ENCODE peak calls at places on chromosomes 12 and 14, in ten cellular contexts. One of them, this sample, is unnamed.

GRCh38 chr12:91289881-91290280 is 107.3 kb upstream of the DCN start:
- DNase-seq in NCI-H446: no peak
- DNase-seq in cerebellum: no peak
- DNase-seq in stimulated activated CD4-positive, alpha-beta T cell treated with anti-CD3 and anti-CD28 coated beads, Interleukin-4, amount 100 ng/mL, for 24 hours: no peak
- DNase-seq in cardiac fibroblast: no peak
- DNase-seq in cardiac muscle cell: no peak
- DNase-seq in GOT3: no peak
- DNase-seq in amniotic stem cell: no peak
- DNase-seq in activated CD4-positive, alpha-beta T cell treated with anti-CD3 and anti-CD28 coated beads, Interleukin-2, amount 50 U/mL, for 48 hours: no peak
- DNase-seq in T follicular helper cell: no peak
- DNase-seq in this sample: no peak

GRCh38 chr12:117968826-117969659 is at the start of gene KSR2:
- DNase-seq in NCI-H446: no peak
- DNase-seq in cerebellum: peak
- DNase-seq in stimulated activated CD4-positive, alpha-beta T cell treated with anti-CD3 and anti-CD28 coated beads, Interleukin-4, amount 100 ng/mL, for 24 hours: peak
- DNase-seq in cardiac fibroblast: peak
- DNase-seq in cardiac muscle cell: peak
- DNase-seq in GOT3: no peak
- DNase-seq in amniotic stem cell: no peak
- DNase-seq in activated CD4-positive, alpha-beta T cell treated with anti-CD3 and anti-CD28 coated beads, Interleukin-2, amount 50 U/mL, for 48 hours: peak
- DNase-seq in T follicular helper cell: peak
- DNase-seq in this sample: no peak

GRCh38 chr14:69428289-69428998 is 30.0 kb downstream of the SLC39A9 start:
- DNase-seq in NCI-H446: no peak
- DNase-seq in cerebellum: no peak
- DNase-seq in stimulated activated CD4-positive, alpha-beta T cell treated with anti-CD3 and anti-CD28 coated beads, Interleukin-4, amount 100 ng/mL, for 24 hours: no peak
- DNase-seq in cardiac fibroblast: no peak
- DNase-seq in cardiac muscle cell: no peak
- DNase-seq in GOT3: no peak
- DNase-seq in amniotic stem cell: no peak
- DNase-seq in activated CD4-positive, alpha-beta T cell treated with anti-CD3 and anti-CD28 coated beads, Interleukin-2, amount 50 U/mL, for 48 hours: no peak
- DNase-seq in T follicular helper cell: no peak
- DNase-seq in this sample: no peak

GRCh38 chr12:98341732-98342131 is 173.7 kb upstream of the TMPO start:
- DNase-seq in NCI-H446: no peak
- DNase-seq in cerebellum: no peak
- DNase-seq in stimulated activated CD4-positive, alpha-beta T cell treated with anti-CD3 and anti-CD28 coated beads, Interleukin-4, amount 100 ng/mL, for 24 hours: no peak
- DNase-seq in cardiac fibroblast: no peak
- DNase-seq in cardiac muscle cell: no peak
- DNase-seq in GOT3: no peak
- DNase-seq in amniotic stem cell: no peak
- DNase-seq in activated CD4-positive, alpha-beta T cell treated with anti-CD3 and anti-CD28 coated beads, Interleukin-2, amount 50 U/mL, for 48 hours: no peak
- DNase-seq in T follicular helper cell: no peak
- DNase-seq in this sample: no peak

GRCh38 chr12:89208661-89209096 is 143.6 kb downstream of the DUSP6 start:
- DNase-seq in NCI-H446: no peak
- DNase-seq in cerebellum: no peak
- DNase-seq in stimulated activated CD4-positive, alpha-beta T cell treated with anti-CD3 and anti-CD28 coated beads, Interleukin-4, amount 100 ng/mL, for 24 hours: no peak
- DNase-seq in cardiac fibroblast: peak
- DNase-seq in cardiac muscle cell: peak
- DNase-seq in GOT3: no peak
- DNase-seq in amniotic stem cell: no peak
- DNase-seq in activated CD4-positive, alpha-beta T cell treated with anti-CD3 and anti-CD28 coated beads, Interleukin-2, amount 50 U/mL, for 48 hours: no peak
- DNase-seq in T follicular helper cell: no peak
- DNase-seq in this sample: no peak

GRCh38 chr14:26941521-26941920 is 343.7 kb upstream of the NOVA1 start:
- DNase-seq in NCI-H446: no peak
- DNase-seq in cerebellum: no peak
- DNase-seq in stimulated activated CD4-positive, alpha-beta T cell treated with anti-CD3 and anti-CD28 coated beads, Interleukin-4, amount 100 ng/mL, for 24 hours: no peak
- DNase-seq in cardiac fibroblast: no peak
- DNase-seq in cardiac muscle cell: no peak
- DNase-seq in GOT3: no peak
- DNase-seq in amniotic stem cell: no peak
- DNase-seq in activated CD4-positive, alpha-beta T cell treated with anti-CD3 and anti-CD28 coated beads, Interleukin-2, amount 50 U/mL, for 48 hours: no peak
- DNase-seq in T follicular helper cell: no peak
- DNase-seq in this sample: no peak

GRCh38 chr12:65432606-65433005 is 154.1 kb downstream of the MSRB3 start:
- DNase-seq in NCI-H446: no peak
- DNase-seq in cerebellum: no peak
- DNase-seq in stimulated activated CD4-positive, alpha-beta T cell treated with anti-CD3 and anti-CD28 coated beads, Interleukin-4, amount 100 ng/mL, for 24 hours: no peak
- DNase-seq in cardiac fibroblast: no peak
- DNase-seq in cardiac muscle cell: no peak
- DNase-seq in GOT3: no peak
- DNase-seq in amniotic stem cell: no peak
- DNase-seq in activated CD4-positive, alpha-beta T cell treated with anti-CD3 and anti-CD28 coated beads, Interleukin-2, amount 50 U/mL, for 48 hours: no peak
- DNase-seq in T follicular helper cell: no peak
- DNase-seq in this sample: peak

GRCh38 chr14:96461950-96462798 is 40.0 kb upstream of the PAPOLA start:
- DNase-seq in NCI-H446: no peak
- DNase-seq in cerebellum: no peak
- DNase-seq in stimulated activated CD4-positive, alpha-beta T cell treated with anti-CD3 and anti-CD28 coated beads, Interleukin-4, amount 100 ng/mL, for 24 hours: no peak
- DNase-seq in cardiac fibroblast: no peak
- DNase-seq in cardiac muscle cell: no peak
- DNase-seq in GOT3: no peak
- DNase-seq in amniotic stem cell: no peak
- DNase-seq in activated CD4-positive, alpha-beta T cell treated with anti-CD3 and anti-CD28 coated beads, Interleukin-2, amount 50 U/mL, for 48 hours: no peak
- DNase-seq in T follicular helper cell: no peak
- DNase-seq in this sample: no peak

GRCh38 chr14:69879175-69880047 is at the start of gene SMOC1:
- DNase-seq in NCI-H446: peak
- DNase-seq in cerebellum: peak
- DNase-seq in stimulated activated CD4-positive, alpha-beta T cell treated with anti-CD3 and anti-CD28 coated beads, Interleukin-4, amount 100 ng/mL, for 24 hours: peak
- DNase-seq in cardiac fibroblast: peak
- DNase-seq in cardiac muscle cell: peak
- DNase-seq in GOT3: no peak
- DNase-seq in amniotic stem cell: no peak
- DNase-seq in activated CD4-positive, alpha-beta T cell treated with anti-CD3 and anti-CD28 coated beads, Interleukin-2, amount 50 U/mL, for 48 hours: peak
- DNase-seq in T follicular helper cell: no peak
- DNase-seq in this sample: no peak

GRCh38 chr14:91229743-91230200 is 14.7 kb downstream of the GPR68 start:
- DNase-seq in NCI-H446: no peak
- DNase-seq in cerebellum: no peak
- DNase-seq in stimulated activated CD4-positive, alpha-beta T cell treated with anti-CD3 and anti-CD28 coated beads, Interleukin-4, amount 100 ng/mL, for 24 hours: peak
- DNase-seq in cardiac fibroblast: peak
- DNase-seq in cardiac muscle cell: peak
- DNase-seq in GOT3: no peak
- DNase-seq in amniotic stem cell: no peak
- DNase-seq in activated CD4-positive, alpha-beta T cell treated with anti-CD3 and anti-CD28 coated beads, Interleukin-2, amount 50 U/mL, for 48 hours: peak
- DNase-seq in T follicular helper cell: no peak
- DNase-seq in this sample: peak

GRCh38 chr14:89251066-89251465 is 166.0 kb downstream of the FOXN3 start:
- DNase-seq in NCI-H446: no peak
- DNase-seq in cerebellum: no peak
- DNase-seq in stimulated activated CD4-positive, alpha-beta T cell treated with anti-CD3 and anti-CD28 coated beads, Interleukin-4, amount 100 ng/mL, for 24 hours: no peak
- DNase-seq in cardiac fibroblast: no peak
- DNase-seq in cardiac muscle cell: peak
- DNase-seq in GOT3: no peak
- DNase-seq in amniotic stem cell: no peak
- DNase-seq in activated CD4-positive, alpha-beta T cell treated with anti-CD3 and anti-CD28 coated beads, Interleukin-2, amount 50 U/mL, for 48 hours: no peak
- DNase-seq in T follicular helper cell: no peak
- DNase-seq in this sample: peak

GRCh38 chr12:127149226-127149964 is 1117.6 kb upstream of the TMEM132C start:
- DNase-seq in NCI-H446: no peak
- DNase-seq in cerebellum: no peak
- DNase-seq in stimulated activated CD4-positive, alpha-beta T cell treated with anti-CD3 and anti-CD28 coated beads, Interleukin-4, amount 100 ng/mL, for 24 hours: no peak
- DNase-seq in cardiac fibroblast: peak
- DNase-seq in cardiac muscle cell: peak
- DNase-seq in GOT3: no peak
- DNase-seq in amniotic stem cell: no peak
- DNase-seq in activated CD4-positive, alpha-beta T cell treated with anti-CD3 and anti-CD28 coated beads, Interleukin-2, amount 50 U/mL, for 48 hours: no peak
- DNase-seq in T follicular helper cell: no peak
- DNase-seq in this sample: peak

GRCh38 chr12:22282283-22282682 is 52.2 kb downstream of the ST8SIA1 start:
- DNase-seq in NCI-H446: no peak
- DNase-seq in cerebellum: no peak
- DNase-seq in stimulated activated CD4-positive, alpha-beta T cell treated with anti-CD3 and anti-CD28 coated beads, Interleukin-4, amount 100 ng/mL, for 24 hours: no peak
- DNase-seq in cardiac fibroblast: peak
- DNase-seq in cardiac muscle cell: peak
- DNase-seq in GOT3: no peak
- DNase-seq in amniotic stem cell: no peak
- DNase-seq in activated CD4-positive, alpha-beta T cell treated with anti-CD3 and anti-CD28 coated beads, Interleukin-2, amount 50 U/mL, for 48 hours: no peak
- DNase-seq in T follicular helper cell: no peak
- DNase-seq in this sample: peak

GRCh38 chr14:35369701-35370191 is 34.8 kb downstream of the NFKBIA start:
- DNase-seq in NCI-H446: no peak
- DNase-seq in cerebellum: peak
- DNase-seq in stimulated activated CD4-positive, alpha-beta T cell treated with anti-CD3 and anti-CD28 coated beads, Interleukin-4, amount 100 ng/mL, for 24 hours: no peak
- DNase-seq in cardiac fibroblast: peak
- DNase-seq in cardiac muscle cell: no peak
- DNase-seq in GOT3: no peak
- DNase-seq in amniotic stem cell: no peak
- DNase-seq in activated CD4-positive, alpha-beta T cell treated with anti-CD3 and anti-CD28 coated beads, Interleukin-2, amount 50 U/mL, for 48 hours: no peak
- DNase-seq in T follicular helper cell: no peak
- DNase-seq in this sample: no peak

GRCh38 chr12:65121049-65121955 is at the start of gene WIF1:
- DNase-seq in NCI-H446: no peak
- DNase-seq in cerebellum: peak
- DNase-seq in stimulated activated CD4-positive, alpha-beta T cell treated with anti-CD3 and anti-CD28 coated beads, Interleukin-4, amount 100 ng/mL, for 24 hours: no peak
- DNase-seq in cardiac fibroblast: no peak
- DNase-seq in cardiac muscle cell: peak
- DNase-seq in GOT3: no peak
- DNase-seq in amniotic stem cell: no peak
- DNase-seq in activated CD4-positive, alpha-beta T cell treated with anti-CD3 and anti-CD28 coated beads, Interleukin-2, amount 50 U/mL, for 48 hours: peak
- DNase-seq in T follicular helper cell: no peak
- DNase-seq in this sample: no peak

GRCh38 chr12:79818856-79819255 is 116.0 kb downstream of the PPP1R12A start:
- DNase-seq in NCI-H446: no peak
- DNase-seq in cerebellum: no peak
- DNase-seq in stimulated activated CD4-positive, alpha-beta T cell treated with anti-CD3 and anti-CD28 coated beads, Interleukin-4, amount 100 ng/mL, for 24 hours: no peak
- DNase-seq in cardiac fibroblast: peak
- DNase-seq in cardiac muscle cell: peak
- DNase-seq in GOT3: no peak
- DNase-seq in amniotic stem cell: no peak
- DNase-seq in activated CD4-positive, alpha-beta T cell treated with anti-CD3 and anti-CD28 coated beads, Interleukin-2, amount 50 U/mL, for 48 hours: no peak
- DNase-seq in T follicular helper cell: no peak
- DNase-seq in this sample: no peak

GRCh38 chr14:80988742-80989429 is 33.5 kb downstream of the TSHR start:
- DNase-seq in NCI-H446: no peak
- DNase-seq in cerebellum: no peak
- DNase-seq in stimulated activated CD4-positive, alpha-beta T cell treated with anti-CD3 and anti-CD28 coated beads, Interleukin-4, amount 100 ng/mL, for 24 hours: peak
- DNase-seq in cardiac fibroblast: peak
- DNase-seq in cardiac muscle cell: no peak
- DNase-seq in GOT3: no peak
- DNase-seq in amniotic stem cell: no peak
- DNase-seq in activated CD4-positive, alpha-beta T cell treated with anti-CD3 and anti-CD28 coated beads, Interleukin-2, amount 50 U/mL, for 48 hours: no peak
- DNase-seq in T follicular helper cell: no peak
- DNase-seq in this sample: peak

GRCh38 chr14:99254391-99255009 is 17.5 kb downstream of the BCL11B start:
- DNase-seq in NCI-H446: no peak
- DNase-seq in cerebellum: no peak
- DNase-seq in stimulated activated CD4-positive, alpha-beta T cell treated with anti-CD3 and anti-CD28 coated beads, Interleukin-4, amount 100 ng/mL, for 24 hours: no peak
- DNase-seq in cardiac fibroblast: no peak
- DNase-seq in cardiac muscle cell: no peak
- DNase-seq in GOT3: no peak
- DNase-seq in amniotic stem cell: no peak
- DNase-seq in activated CD4-positive, alpha-beta T cell treated with anti-CD3 and anti-CD28 coated beads, Interleukin-2, amount 50 U/mL, for 48 hours: peak
- DNase-seq in T follicular helper cell: no peak
- DNase-seq in this sample: no peak

GRCh38 chr12:5505116-5505515 is 73.2 kb downstream of the NTF3 start:
- DNase-seq in NCI-H446: no peak
- DNase-seq in cerebellum: no peak
- DNase-seq in stimulated activated CD4-positive, alpha-beta T cell treated with anti-CD3 and anti-CD28 coated beads, Interleukin-4, amount 100 ng/mL, for 24 hours: no peak
- DNase-seq in cardiac fibroblast: no peak
- DNase-seq in cardiac muscle cell: no peak
- DNase-seq in GOT3: no peak
- DNase-seq in amniotic stem cell: no peak
- DNase-seq in activated CD4-positive, alpha-beta T cell treated with anti-CD3 and anti-CD28 coated beads, Interleukin-2, amount 50 U/mL, for 48 hours: no peak
- DNase-seq in T follicular helper cell: no peak
- DNase-seq in this sample: no peak

GRCh38 chr14:76937181-76938091 is 91.1 kb downstream of the IRF2BPL start:
- DNase-seq in NCI-H446: peak
- DNase-seq in cerebellum: no peak
- DNase-seq in stimulated activated CD4-positive, alpha-beta T cell treated with anti-CD3 and anti-CD28 coated beads, Interleukin-4, amount 100 ng/mL, for 24 hours: no peak
- DNase-seq in cardiac fibroblast: peak
- DNase-seq in cardiac muscle cell: peak
- DNase-seq in GOT3: no peak
- DNase-seq in amniotic stem cell: peak
- DNase-seq in activated CD4-positive, alpha-beta T cell treated with anti-CD3 and anti-CD28 coated beads, Interleukin-2, amount 50 U/mL, for 48 hours: no peak
- DNase-seq in T follicular helper cell: no peak
- DNase-seq in this sample: peak

GRCh38 chr12:107477946-107478610 is 207.5 kb upstream of the PWP1 start:
- DNase-seq in NCI-H446: no peak
- DNase-seq in cerebellum: no peak
- DNase-seq in stimulated activated CD4-positive, alpha-beta T cell treated with anti-CD3 and anti-CD28 coated beads, Interleukin-4, amount 100 ng/mL, for 24 hours: no peak
- DNase-seq in cardiac fibroblast: peak
- DNase-seq in cardiac muscle cell: no peak
- DNase-seq in GOT3: no peak
- DNase-seq in amniotic stem cell: no peak
- DNase-seq in activated CD4-positive, alpha-beta T cell treated with anti-CD3 and anti-CD28 coated beads, Interleukin-2, amount 50 U/mL, for 48 hours: no peak
- DNase-seq in T follicular helper cell: no peak
- DNase-seq in this sample: no peak

GRCh38 chr14:101027291-101027690 is 123.8 kb upstream of the RTL1 start:
- DNase-seq in NCI-H446: no peak
- DNase-seq in cerebellum: no peak
- DNase-seq in stimulated activated CD4-positive, alpha-beta T cell treated with anti-CD3 and anti-CD28 coated beads, Interleukin-4, amount 100 ng/mL, for 24 hours: no peak
- DNase-seq in cardiac fibroblast: no peak
- DNase-seq in cardiac muscle cell: no peak
- DNase-seq in GOT3: no peak
- DNase-seq in amniotic stem cell: no peak
- DNase-seq in activated CD4-positive, alpha-beta T cell treated with anti-CD3 and anti-CD28 coated beads, Interleukin-2, amount 50 U/mL, for 48 hours: no peak
- DNase-seq in T follicular helper cell: no peak
- DNase-seq in this sample: no peak

GRCh38 chr12:51647647-51648046 is 56.6 kb downstream of the SCN8A start:
- DNase-seq in NCI-H446: no peak
- DNase-seq in cerebellum: no peak
- DNase-seq in stimulated activated CD4-positive, alpha-beta T cell treated with anti-CD3 and anti-CD28 coated beads, Interleukin-4, amount 100 ng/mL, for 24 hours: no peak
- DNase-seq in cardiac fibroblast: no peak
- DNase-seq in cardiac muscle cell: no peak
- DNase-seq in GOT3: no peak
- DNase-seq in amniotic stem cell: no peak
- DNase-seq in activated CD4-positive, alpha-beta T cell treated with anti-CD3 and anti-CD28 coated beads, Interleukin-2, amount 50 U/mL, for 48 hours: no peak
- DNase-seq in T follicular helper cell: no peak
- DNase-seq in this sample: no peak

GRCh38 chr14:24713404-24713803 is 79.4 kb upstream of the GZMB start:
- DNase-seq in NCI-H446: no peak
- DNase-seq in cerebellum: no peak
- DNase-seq in stimulated activated CD4-positive, alpha-beta T cell treated with anti-CD3 and anti-CD28 coated beads, Interleukin-4, amount 100 ng/mL, for 24 hours: no peak
- DNase-seq in cardiac fibroblast: no peak
- DNase-seq in cardiac muscle cell: no peak
- DNase-seq in GOT3: no peak
- DNase-seq in amniotic stem cell: no peak
- DNase-seq in activated CD4-positive, alpha-beta T cell treated with anti-CD3 and anti-CD28 coated beads, Interleukin-2, amount 50 U/mL, for 48 hours: no peak
- DNase-seq in T follicular helper cell: no peak
- DNase-seq in this sample: no peak